ENCODE peak calls at places on chromosomes 11 and 22, in five cellular contexts. One of them, this sample, is unnamed.

GRCh38 chr11:45872513-45873356 is 12.7 kb upstream of the MAPK8IP1 start:
- DNase-seq in HL-60: peak
- DNase-seq in IMR-90: peak
- DNase-seq in breast epithelium: no peak
- DNase-seq in hepatocyte: peak
- DNase-seq in this sample: peak

GRCh38 chr22:46776876-46777608 is 14.6 kb downstream of the TBC1D22A start:
- DNase-seq in HL-60: no peak
- DNase-seq in IMR-90: no peak
- DNase-seq in breast epithelium: no peak
- DNase-seq in hepatocyte: no peak
- DNase-seq in this sample: no peak

GRCh38 chr11:833114-833791 is 501 bp downstream of the CD151 start:
- DNase-seq in HL-60: no peak
- DNase-seq in IMR-90: no peak
- DNase-seq in breast epithelium: no peak
- DNase-seq in hepatocyte: peak
- DNase-seq in this sample: no peak

GRCh38 chr11:124867700-124868099 is 2.5 kb downstream of the ROBO3 start:
- DNase-seq in HL-60: peak
- DNase-seq in IMR-90: peak
- DNase-seq in breast epithelium: no peak
- DNase-seq in hepatocyte: peak
- DNase-seq in this sample: no peak

GRCh38 chr11:118311518-118311917 is 7.0 kb downstream of the CD3E start:
- DNase-seq in HL-60: no peak
- DNase-seq in IMR-90: no peak
- DNase-seq in breast epithelium: no peak
- DNase-seq in hepatocyte: no peak
- DNase-seq in this sample: no peak

GRCh38 chr11:11349870-11350325 is 3.2 kb downstream of the CSNK2A3 start:
- DNase-seq in HL-60: no peak
- DNase-seq in IMR-90: peak
- DNase-seq in breast epithelium: no peak
- DNase-seq in hepatocyte: peak
- DNase-seq in this sample: no peak

GRCh38 chr11:106327134-106327533 is 249.7 kb downstream of the AASDHPPT start:
- DNase-seq in HL-60: no peak
- DNase-seq in IMR-90: no peak
- DNase-seq in breast epithelium: no peak
- DNase-seq in hepatocyte: no peak
- DNase-seq in this sample: no peak

GRCh38 chr11:120055646-120056045 is 82.3 kb downstream of the TRIM29 start:
- DNase-seq in HL-60: no peak
- DNase-seq in IMR-90: no peak
- DNase-seq in breast epithelium: peak
- DNase-seq in hepatocyte: no peak
- DNase-seq in this sample: no peak

GRCh38 chr22:41919357-41920224 is 4.7 kb upstream of the SHISA8 start:
- DNase-seq in HL-60: peak
- DNase-seq in IMR-90: peak
- DNase-seq in breast epithelium: peak
- DNase-seq in hepatocyte: peak
- DNase-seq in this sample: no peak

GRCh38 chr11:114571712-114572111 is 12.0 kb upstream of the NXPE1 start:
- DNase-seq in HL-60: no peak
- DNase-seq in IMR-90: no peak
- DNase-seq in breast epithelium: no peak
- DNase-seq in hepatocyte: no peak
- DNase-seq in this sample: no peak

GRCh38 chr11:108198833-108199232 is 23.6 kb downstream of the NPAT start:
- DNase-seq in HL-60: no peak
- DNase-seq in IMR-90: no peak
- DNase-seq in breast epithelium: no peak
- DNase-seq in hepatocyte: no peak
- DNase-seq in this sample: no peak

GRCh38 chr11:117771197-117771596 is 25.8 kb downstream of the DSCAML1 start:
- DNase-seq in HL-60: no peak
- DNase-seq in IMR-90: no peak
- DNase-seq in breast epithelium: no peak
- DNase-seq in hepatocyte: no peak
- DNase-seq in this sample: peak

GRCh38 chr11:67302571-67303131 is 679 bp upstream of the SSH3 start:
- DNase-seq in HL-60: peak
- DNase-seq in IMR-90: peak
- DNase-seq in breast epithelium: no peak
- DNase-seq in hepatocyte: peak
- DNase-seq in this sample: no peak

GRCh38 chr11:69985654-69986420 is 92.3 kb upstream of the ANO1 start:
- DNase-seq in HL-60: no peak
- DNase-seq in IMR-90: no peak
- DNase-seq in breast epithelium: no peak
- DNase-seq in hepatocyte: peak
- DNase-seq in this sample: no peak
- H3K4me3 ChIP-seq in HL-60: no peak
- H3K4me3 ChIP-seq in IMR-90: peak
- H3K4me3 ChIP-seq in breast epithelium: peak
- H3K4me3 ChIP-seq in hepatocyte: peak
- H3K4me3 ChIP-seq in this sample: peak

GRCh38 chr22:35915477-35916013 is 113.1 kb downstream of the RBFOX2 start:
- DNase-seq in HL-60: no peak
- DNase-seq in IMR-90: peak
- DNase-seq in breast epithelium: no peak
- DNase-seq in hepatocyte: no peak
- DNase-seq in this sample: no peak

GRCh38 chr22:35914357-35914664 is 114.3 kb downstream of the RBFOX2 start:
- DNase-seq in HL-60: no peak
- DNase-seq in IMR-90: no peak
- DNase-seq in breast epithelium: no peak
- DNase-seq in hepatocyte: no peak
- DNase-seq in this sample: no peak

GRCh38 chr22:35912668-35913067 is 116.0 kb downstream of the RBFOX2 start:
- DNase-seq in HL-60: no peak
- DNase-seq in IMR-90: no peak
- DNase-seq in breast epithelium: no peak
- DNase-seq in hepatocyte: no peak
- DNase-seq in this sample: no peak

GRCh38 chr22:35914665-35915476 is 113.8 kb downstream of the RBFOX2 start:
- DNase-seq in HL-60: no peak
- DNase-seq in IMR-90: peak
- DNase-seq in breast epithelium: peak
- DNase-seq in hepatocyte: peak
- DNase-seq in this sample: peak

GRCh38 chr22:35913925-35914324 is 114.7 kb downstream of the RBFOX2 start:
- DNase-seq in HL-60: no peak
- DNase-seq in IMR-90: no peak
- DNase-seq in breast epithelium: no peak
- DNase-seq in hepatocyte: no peak
- DNase-seq in this sample: no peak
- H3K27ac ChIP-seq in HL-60: no peak
- H3K27ac ChIP-seq in IMR-90: peak
- H3K27ac ChIP-seq in breast epithelium: peak
- H3K27ac ChIP-seq in hepatocyte: peak
- H3K27ac ChIP-seq in this sample: peak

DNA sequence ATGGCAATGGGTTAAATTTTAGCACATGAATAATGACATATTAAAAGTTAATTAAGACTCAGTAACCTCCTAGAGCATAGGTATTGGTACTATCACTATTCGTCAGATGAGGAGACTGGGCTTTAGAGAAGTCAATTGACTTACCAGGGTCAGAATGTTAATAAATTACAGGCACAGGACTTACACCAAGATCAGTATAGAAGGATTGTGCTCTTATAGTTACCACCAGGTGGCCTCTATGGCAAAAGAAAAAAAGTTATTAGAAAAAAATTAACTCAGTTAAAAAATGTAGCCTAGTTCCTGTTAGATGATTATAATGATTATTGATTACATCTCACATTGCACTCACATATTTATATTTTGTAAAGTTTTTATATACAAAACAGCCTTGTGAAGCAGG is 1163.7 kb downstream of the FAM181B start:
- DNase-seq in HL-60: no peak
- DNase-seq in IMR-90: no peak
- DNase-seq in breast epithelium: no peak
- DNase-seq in hepatocyte: no peak
- DNase-seq in this sample: no peak
- TF ChIP-seq CTCF in HL-60: no peak
- TF ChIP-seq CTCF in IMR-90: no peak
- TF ChIP-seq CTCF in breast epithelium: no peak
- TF ChIP-seq CTCF in hepatocyte: no peak
- TF ChIP-seq CTCF in this sample: no peak

DNA sequence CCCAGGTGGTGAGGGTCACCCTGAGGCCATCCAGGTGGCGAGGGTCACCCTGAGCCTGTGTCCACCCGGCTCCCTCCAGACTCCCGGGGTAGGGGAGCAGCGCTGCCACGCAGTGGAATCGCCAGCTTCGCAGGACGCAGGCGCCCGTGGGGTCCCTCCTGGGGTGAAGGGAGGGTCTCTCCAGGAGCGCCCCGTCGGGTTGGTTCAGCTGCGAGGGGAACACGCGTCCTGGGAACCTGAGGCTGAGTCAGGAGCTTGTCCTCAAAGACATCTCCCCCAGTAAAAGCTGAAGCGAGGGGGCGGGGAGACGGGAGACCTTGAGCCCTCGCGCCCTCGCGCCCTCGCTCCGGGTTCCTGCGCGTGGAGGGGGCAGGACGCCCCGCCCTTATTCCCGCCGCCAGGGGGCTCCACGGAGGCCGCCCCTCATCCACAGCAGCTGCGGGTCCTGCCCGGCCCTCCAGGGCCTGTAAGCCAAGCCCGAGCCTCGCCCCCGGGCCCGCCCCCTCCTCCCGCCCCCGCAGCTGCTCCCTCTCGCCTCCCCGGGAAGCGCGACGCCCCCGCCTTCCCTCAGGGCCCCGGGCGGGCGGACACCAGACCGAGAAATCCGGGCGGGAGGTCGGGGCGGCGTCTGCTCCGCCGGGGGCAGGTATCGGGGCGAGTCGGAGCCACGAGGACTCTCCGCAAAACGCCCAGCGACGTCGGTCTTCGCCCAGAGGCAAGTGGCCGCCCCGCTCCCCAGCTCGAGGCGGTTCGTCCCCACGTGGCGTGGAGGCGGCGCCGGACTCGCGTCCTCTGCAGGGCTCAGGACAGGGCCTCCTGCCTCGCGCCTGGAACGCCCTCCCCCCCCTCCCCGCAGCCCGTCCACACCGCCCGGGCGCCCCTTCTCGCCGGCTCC is 22.8 kb downstream of the PIM3 start:
- DNase-seq in HL-60: no peak
- DNase-seq in IMR-90: no peak
- DNase-seq in breast epithelium: no peak
- DNase-seq in hepatocyte: peak
- DNase-seq in this sample: no peak
- H3K4me3 ChIP-seq in HL-60: no peak
- H3K4me3 ChIP-seq in IMR-90: peak
- H3K4me3 ChIP-seq in breast epithelium: peak
- H3K4me3 ChIP-seq in hepatocyte: no peak
- H3K4me3 ChIP-seq in this sample: no peak

GRCh38 chr22:38454361-38455062 is 487 bp downstream of the KCNJ4 start:
- DNase-seq in HL-60: no peak
- DNase-seq in IMR-90: no peak
- DNase-seq in breast epithelium: no peak
- DNase-seq in hepatocyte: no peak
- DNase-seq in this sample: no peak

GRCh38 chr22:38452373-38453064 is 2.5 kb downstream of the KCNJ4 start:
- DNase-seq in HL-60: no peak
- DNase-seq in IMR-90: peak
- DNase-seq in breast epithelium: no peak
- DNase-seq in hepatocyte: no peak
- DNase-seq in this sample: peak

GRCh38 chr22:38455063-38455529 is at the start of gene KCNJ4:
- DNase-seq in HL-60: no peak
- DNase-seq in IMR-90: no peak
- DNase-seq in breast epithelium: no peak
- DNase-seq in hepatocyte: no peak
- DNase-seq in this sample: no peak

GRCh38 chr22:38453065-38453672 is 1.8 kb downstream of the KCNJ4 start:
- DNase-seq in HL-60: no peak
- DNase-seq in IMR-90: no peak
- DNase-seq in breast epithelium: no peak
- DNase-seq in hepatocyte: no peak
- DNase-seq in this sample: no peak

DNA sequence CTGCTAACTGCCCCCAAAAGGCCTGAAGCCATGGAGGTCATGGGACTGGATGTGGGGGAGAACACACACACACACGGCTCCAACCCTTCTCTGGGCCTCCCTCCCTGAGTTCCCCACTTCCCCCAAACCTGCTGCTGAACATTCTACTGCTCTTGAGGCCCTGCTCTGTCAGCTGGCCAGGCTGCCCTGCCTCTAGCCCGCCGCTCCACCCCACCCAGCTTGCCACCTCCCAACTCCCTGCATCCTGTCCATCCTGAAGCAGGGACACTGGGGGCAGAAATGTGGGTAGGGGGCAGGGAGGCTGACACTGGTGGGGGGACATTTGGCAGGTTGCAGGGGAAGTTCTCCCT is 1.0 kb downstream of the KCNJ4 start:
- DNase-seq in HL-60: peak
- DNase-seq in IMR-90: no peak
- DNase-seq in breast epithelium: no peak
- DNase-seq in hepatocyte: no peak
- DNase-seq in this sample: no peak
- H3K27ac ChIP-seq in HL-60: no peak
- H3K27ac ChIP-seq in IMR-90: no peak
- H3K27ac ChIP-seq in breast epithelium: no peak
- H3K27ac ChIP-seq in hepatocyte: no peak
- H3K27ac ChIP-seq in this sample: peak

This sample was measured in dorsolateral prefrontal cortex.